ENCODE peak calls at places on chromosomes 12 and 14, in eight cellular contexts. H is prostate gland, Q is sigmoid colon, N is IMR-90, K is lower leg skin, M is tibial nerve, F is suprapubic skin, Z is GM12892. C is an unnamed sample.

GRCh38 chr14:82855912-82856381 is 1322.3 kb upstream of the SEL1L start:
- DNase-seq in H (peak; percentile 15), Q (no peak), N (peak; percentile 60), K (no peak), M (no peak), F (no peak), Z (no peak), C (no peak)

GRCh38 chr14:35940291-35940690 is 114.2 kb downstream of the BRMS1L start:
- DNase-seq in H (no peak), Q (no peak), N (no peak), K (no peak), M (no peak), F (no peak), Z (no peak), C (no peak)

GRCh38 chr14:91368681-91369416 is 48.8 kb downstream of the CCDC88C start:
- DNase-seq in H (no peak), Q (no peak), N (no peak), K (no peak), M (no peak), F (no peak), Z (no peak), C (no peak)

GRCh38 chr14:77051101-77051500 is 22.6 kb upstream of the IRF2BPL start:
- DNase-seq in H (peak; percentile 35), Q (peak; percentile 81), N (no peak), K (peak; percentile 81), M (peak; percentile 36), F (no peak), Z (no peak), C (no peak)

GRCh38 chr12:13241833-13242232 is 45.3 kb downstream of the EMP1 start:
- DNase-seq in H (no peak), Q (no peak), N (peak; percentile 42), K (no peak), M (no peak), F (no peak), Z (no peak), C (no peak)

GRCh38 chr12:31005256-31005943 is 68.3 kb upstream of the DDX11 start:
- DNase-seq in H (no peak), Q (peak; percentile 55), N (no peak), K (no peak), M (no peak), F (peak; percentile 58), Z (no peak), C (no peak)

GRCh38 chr14:100775351-100775830 is 48.7 kb downstream of the DLK1 start:
- DNase-seq in H (no peak), Q (peak; percentile 32), N (no peak), K (no peak), M (no peak), F (no peak), Z (no peak), C (no peak)

GRCh38 chr14:68797180-68797670 is 4.4 kb upstream of the ZFP36L1 start:
- DNase-seq in H (no peak), Q (no peak), N (no peak), K (peak; percentile 17), M (no peak), F (no peak), Z (no peak), C (peak; percentile 27)

GRCh38 chr14:101357559-101358319 is 203.6 kb upstream of the DIO3 start:
- DNase-seq in H (no peak), Q (peak; percentile 48), N (no peak), K (no peak), M (no peak), F (no peak), Z (no peak), C (peak; percentile 11)

GRCh38 chr14:75206190-75206589 is 29.8 kb upstream of the TMED10 start:
- DNase-seq in H (no peak), Q (no peak), N (no peak), K (no peak), M (no peak), F (no peak), Z (no peak), C (no peak)

GRCh38 chr12:28540324-28540714 is 350.1 kb downstream of the CCDC91 start:
- DNase-seq in H (no peak), Q (no peak), N (no peak), K (no peak), M (no peak), F (no peak), Z (no peak), C (no peak)

GRCh38 chr12:68591716-68592437 is 18.8 kb upstream of the RAP1B start:
- DNase-seq in H (no peak), Q (no peak), N (no peak), K (no peak), M (no peak), F (no peak), Z (no peak), C (no peak)

GRCh38 chr14:74414380-74414779 is 11.6 kb downstream of the SYNDIG1L start:
- DNase-seq in H (no peak), Q (no peak), N (no peak), K (no peak), M (no peak), F (no peak), Z (no peak), C (no peak)

GRCh38 chr14:23589606-23590005 is 11.0 kb upstream of the JPH4 start:
- DNase-seq in H (no peak), Q (peak; percentile 38), N (no peak), K (no peak), M (no peak), F (no peak), Z (no peak), C (no peak)

GRCh38 chr12:124928095-124928911 is 13.9 kb upstream of the UBC start:
- DNase-seq in H (peak; percentile 23), Q (peak; percentile 93), N (peak; percentile 91), K (peak; percentile 75), M (peak; percentile 56), F (peak; percentile 85), Z (no peak), C (peak; percentile 84)

GRCh38 chr12:116821291-116821690 is 60.0 kb downstream of the HRK start:
- DNase-seq in H (no peak), Q (no peak), N (no peak), K (no peak), M (no peak), F (no peak), Z (no peak), C (no peak)

GRCh38 chr12:116820077-116820656 is 61.1 kb downstream of the HRK start:
- DNase-seq in H (no peak), Q (no peak), N (no peak), K (no peak), M (no peak), F (no peak), Z (no peak), C (no peak)

GRCh38 chr12:116813271-116814041 is 67.8 kb downstream of the HRK start:
- DNase-seq in H (no peak), Q (no peak), N (peak; percentile 40), K (no peak), M (no peak), F (no peak), Z (no peak), C (no peak)

GRCh38 chr12:116818341-116818856 is 62.8 kb downstream of the HRK start:
- DNase-seq in H (peak; percentile 36), Q (no peak), N (peak; percentile 23), K (peak; percentile 16), M (peak; percentile 23), F (no peak), Z (no peak), C (peak; percentile 35)

GRCh38 chr12:116818948-116819832 is 62.1 kb downstream of the HRK start:
- DNase-seq in H (peak; percentile 85), Q (peak; percentile 97), N (peak; percentile 92), K (peak; percentile 81), M (peak; percentile 70), F (peak; percentile 91), Z (peak; percentile 88), C (peak; percentile 94)
- TF ChIP-seq POLR2A in H (peak; percentile 54), Q (peak; percentile 25), N (peak; percentile 87), K (no peak), M (peak; percentile 70), F (no peak), Z (peak; percentile 82), C (peak; percentile 48)

DNA sequence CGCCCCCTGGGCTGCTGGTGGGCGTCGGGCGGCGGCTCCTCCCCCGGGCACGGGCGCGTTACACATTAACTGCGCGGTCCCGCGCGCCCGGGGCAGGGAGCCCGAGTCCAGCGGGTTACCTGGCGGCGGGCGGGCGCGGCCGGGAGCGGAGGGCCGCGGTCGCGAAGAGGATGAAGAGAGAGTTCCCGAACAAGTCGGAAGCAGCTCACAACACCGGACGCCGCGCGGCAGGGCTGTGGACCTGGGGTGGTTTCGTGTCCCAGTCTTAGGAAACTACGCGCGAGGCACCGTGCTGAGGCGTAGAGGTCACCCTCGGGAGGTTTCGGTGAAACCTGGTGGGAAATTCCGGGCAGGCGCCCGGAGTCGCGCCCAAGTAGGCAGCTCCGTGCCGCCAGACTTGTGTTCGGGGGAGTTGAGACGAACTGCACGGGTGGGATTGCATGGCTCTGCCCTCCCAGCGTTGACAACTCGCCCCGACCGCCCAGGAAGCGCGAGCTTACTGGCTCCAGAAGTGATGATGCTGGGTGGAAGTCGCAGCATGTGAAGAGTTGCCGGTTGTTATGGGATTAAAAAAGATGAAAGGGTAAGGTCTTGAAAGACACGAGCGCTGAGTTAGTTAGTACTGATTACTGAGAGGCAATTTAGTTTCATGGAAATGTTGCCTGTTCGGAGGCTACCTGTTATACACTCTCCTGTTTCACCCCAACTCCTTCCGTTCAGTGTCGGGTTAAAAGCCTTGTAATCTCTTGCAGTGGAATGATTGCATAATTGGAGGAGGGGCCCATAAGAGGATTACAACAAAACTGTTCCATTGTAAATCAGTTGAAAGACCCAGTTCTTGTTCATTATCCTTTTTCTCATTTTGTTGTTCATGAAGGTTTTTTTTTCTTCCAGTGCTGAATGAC is 879 bp downstream of the RAB3IP start:
- DNase-seq in H (peak; percentile 39), Q (peak; percentile 69), N (peak; percentile 13), K (peak; percentile 16), M (peak; percentile 16), F (peak; percentile 68), Z (peak; percentile 21), C (peak; percentile 27)
- TF ChIP-seq POLR2A in H (peak; percentile 30), Q (no peak), N (no peak), K (no peak), M (no peak), F (no peak), Z (no peak), C (no peak)

GRCh38 chr14:95522556-95522955 is 6.1 kb upstream of the SYNE3 start:
- DNase-seq in H (no peak), Q (no peak), N (no peak), K (no peak), M (no peak), F (no peak), Z (no peak), C (no peak)

GRCh38 chr14:95523051-95523817 is 6.8 kb upstream of the SYNE3 start:
- DNase-seq in H (no peak), Q (no peak), N (peak; percentile 55), K (no peak), M (no peak), F (no peak), Z (no peak), C (no peak)

GRCh38 chr14:95524706-95525512 is 8.5 kb upstream of the SYNE3 start:
- DNase-seq in H (no peak), Q (no peak), N (peak; percentile 71), K (no peak), M (no peak), F (no peak), Z (no peak), C (no peak)

GRCh38 chr14:95522116-95522515 is 5.7 kb upstream of the SYNE3 start:
- DNase-seq in H (no peak), Q (no peak), N (no peak), K (no peak), M (no peak), F (peak; percentile 61), Z (no peak), C (no peak)

GRCh38 chr14:95523818-95524448 is 7.5 kb upstream of the SYNE3 start:
- DNase-seq in H (no peak), Q (no peak), N (peak; percentile 89), K (no peak), M (no peak), F (no peak), Z (no peak), C (no peak)
- TF ChIP-seq POLR2A in H (no peak), Q (no peak), N (no peak), K (no peak), M (no peak), F (no peak), Z (no peak), C (no peak)

GRCh38 chr14:64503434-64504309 is at the start of gene ZBTB25:
- DNase-seq in H (peak; percentile 83), Q (peak; percentile 96), N (peak; percentile 93), K (peak; percentile 87), M (peak; percentile 73), F (peak; percentile 94), Z (peak; percentile 58), C (peak; percentile 88)
- TF ChIP-seq POLR2A in H (peak; percentile 79), Q (peak; percentile 92), N (peak; percentile 72), K (no peak), M (peak; percentile 82), F (no peak), Z (peak; percentile 46), C (peak; percentile 94)